ENCODE peak calls at places on chromosome 21, in five cellular contexts. L is AG04449; X is AG04450; K is BJ; M is CD8-positive, alpha-beta memory T cell. Y is an unnamed sample.

GRCh38 chr21:18663663-18664062 is 260.1 kb upstream of the TMPRSS15 start:
- DNase-seq in L (no peak), X (no peak), K (no peak), M (no peak), Y (no peak)

GRCh38 chr21:33762798-33763572 is 120.7 kb downstream of the ITSN1 start:
- DNase-seq in L (no peak), X (no peak), K (peak; percentile 28), M (no peak), Y (no peak)

GRCh38 chr21:16708431-16708830 is 804.4 kb upstream of the CXADR start:
- DNase-seq in L (no peak), X (no peak), K (peak; percentile 12), M (no peak), Y (peak; percentile 18)

GRCh38 chr21:27393726-27394125 is 426.8 kb upstream of the ADAMTS5 start:
- DNase-seq in L (no peak), X (no peak), K (no peak), M (no peak), Y (no peak)

GRCh38 chr21:26572026-26572425 is 1.1 kb downstream of the CYYR1 start:
- DNase-seq in L (no peak), X (no peak), K (no peak), M (no peak), Y (no peak)

GRCh38 chr21:32712043-32712442 is 15.8 kb downstream of the SYNJ1 start:
- DNase-seq in L (no peak), X (no peak), K (no peak), M (no peak), Y (no peak)

GRCh38 chr21:32562426-32562825 is 22.9 kb downstream of the TCP10L start:
- DNase-seq in L (peak; percentile 50), X (no peak), K (peak; percentile 57), M (peak; percentile 21), Y (peak; percentile 31)

GRCh38 chr21:33662046-33662445 is 19.7 kb downstream of the ITSN1 start:
- DNase-seq in L (no peak), X (no peak), K (no peak), M (no peak), Y (no peak)

GRCh38 chr21:35231115-35231514 is 182.0 kb upstream of the RUNX1 start:
- DNase-seq in L (no peak), X (no peak), K (no peak), M (no peak), Y (no peak)

GRCh38 chr21:35818597-35818996 is 241.7 kb downstream of the SETD4 start:
- DNase-seq in L (no peak), X (no peak), K (no peak), M (no peak), Y (no peak)

GRCh38 chr21:28538987-28539622 is 453.6 kb downstream of the LTN1 start:
- DNase-seq in L (peak; percentile 79), X (peak; percentile 68), K (peak; percentile 70), M (no peak), Y (peak; percentile 86)

GRCh38 chr21:43718872-43719747 is at the start of gene PDXK:
- DNase-seq in L (no peak), X (no peak), K (no peak), M (peak; percentile 82), Y (no peak)

GRCh38 chr21:34592120-34592561 is 22.8 kb downstream of the RCAN1 start:
- DNase-seq in L (no peak), X (no peak), K (no peak), M (no peak), Y (no peak)

GRCh38 chr21:29175408-29176147 is 45.1 kb downstream of the MAP3K7CL start:
- DNase-seq in L (no peak), X (no peak), K (no peak), M (no peak), Y (no peak)

GRCh38 chr21:21807598-21807903 is 809.3 kb downstream of the NCAM2 start:
- DNase-seq in L (no peak), X (no peak), K (no peak), M (no peak), Y (peak; percentile 14)

GRCh38 chr21:39525601-39526000 is 73.8 kb downstream of the SH3BGR start:
- DNase-seq in L (no peak), X (no peak), K (no peak), M (no peak), Y (no peak)

GRCh38 chr21:39525129-39525528 is 73.4 kb downstream of the SH3BGR start:
- DNase-seq in L (no peak), X (no peak), K (no peak), M (no peak), Y (no peak)

GRCh38 chr21:39529026-39529425 is 77.3 kb downstream of the SH3BGR start:
- DNase-seq in L (no peak), X (no peak), K (no peak), M (no peak), Y (no peak)

GRCh38 chr21:39527067-39527595 is 75.4 kb downstream of the SH3BGR start:
- DNase-seq in L (no peak), X (no peak), K (no peak), M (no peak), Y (no peak)

DNA sequence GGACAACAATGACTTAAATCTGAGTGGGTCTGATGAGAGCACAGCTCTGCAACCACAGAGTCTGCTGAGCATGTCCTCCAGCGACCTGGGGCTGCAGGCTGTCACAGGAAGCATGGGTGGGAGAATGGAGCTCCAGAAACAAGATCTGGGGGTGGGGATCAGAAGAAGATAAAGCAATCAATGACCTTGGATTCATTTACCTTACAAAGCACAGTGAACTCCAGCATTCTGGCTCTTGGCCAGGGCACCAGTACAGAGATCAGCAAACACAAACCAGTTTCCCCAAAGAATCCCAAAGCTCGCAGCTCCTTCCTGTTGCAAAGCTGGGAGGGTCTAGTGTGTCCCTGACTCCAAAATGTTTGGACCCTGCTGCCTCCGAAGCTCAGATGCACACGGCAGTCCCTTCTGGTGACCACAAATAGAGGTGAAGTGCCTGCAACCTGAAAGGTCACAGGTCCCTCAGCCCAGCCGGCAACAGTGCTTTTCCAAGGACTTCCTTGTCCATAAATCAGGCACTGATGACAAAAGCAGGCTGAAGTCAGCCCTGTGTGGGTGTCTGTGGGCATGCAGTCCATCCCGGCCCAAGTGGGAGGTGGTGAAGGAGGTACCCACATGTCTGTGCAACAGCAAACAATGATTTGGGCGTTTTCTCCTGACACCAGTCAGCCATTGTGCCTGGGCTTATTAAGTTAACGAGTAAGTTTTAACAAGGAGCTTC is 76.1 kb downstream of the SH3BGR start:
- DNase-seq in L (no peak), X (no peak), K (no peak), M (no peak), Y (no peak)
- H3K4me3 ChIP-seq in L (no peak overlapping the region), X (no peak overlapping the region), K (no peak overlapping the region), M (no peak overlapping the region), Y (no peak overlapping the region)

GRCh38 chr21:7933923-7934322 is 2587.5 kb upstream of the TPTE start:
- DNase-seq in L (no peak), X (no peak), K (no peak), M (no peak), Y (no peak)
- H3K4me3 ChIP-seq in L (no peak overlapping the region), X (no peak overlapping the region), K (no peak overlapping the region), M (no peak overlapping the region), Y (no peak overlapping the region)

GRCh38 chr21:38256599-38257302 is at the start of gene KCNJ15:
- DNase-seq in L (no peak), X (no peak), K (no peak), M (no peak), Y (no peak)
- H3K4me3 ChIP-seq in L (no peak within 1 kb of the TSS), X (no peak within 1 kb of the TSS), K (no peak within 1 kb of the TSS), M (no peak within 1 kb of the TSS), Y (peak within 1 kb of the TSS; percentile 10)

GRCh38 chr21:15521644-15522001 is 208.2 kb upstream of the USP25 start:
- DNase-seq in L (no peak), X (no peak), K (no peak), M (no peak), Y (no peak)
- H3K4me3 ChIP-seq in L (no peak overlapping the region), X (no peak overlapping the region), K (no peak overlapping the region), M (no peak overlapping the region), Y (no peak overlapping the region)

GRCh38 chr21:39319814-39320332 is 6.4 kb upstream of the BRWD1 start:
- DNase-seq in L (no peak), X (no peak), K (no peak), M (no peak), Y (no peak)
- H3K4me3 ChIP-seq in L (no peak overlapping the region), X (no peak overlapping the region), K (no peak overlapping the region), M (no peak overlapping the region), Y (no peak overlapping the region)

GRCh38 chr21:41881051-41881450 is 1.9 kb upstream of the PRDM15 start:
- DNase-seq in L (no peak), X (no peak), K (no peak), M (no peak), Y (no peak)

GRCh38 chr21:41879190-41879998 is at the start of gene PRDM15:
- DNase-seq in L (peak; percentile 44), X (peak; percentile 43), K (no peak), M (peak; percentile 80), Y (peak; percentile 68)

GRCh38 chr21:41878831-41879189 is 334 bp downstream of the PRDM15 start:
- DNase-seq in L (peak; percentile 44), X (peak; percentile 58), K (no peak), M (peak; percentile 76), Y (peak; percentile 65)

GRCh38 chr21:41877901-41878830 is 978 bp downstream of the PRDM15 start:
- DNase-seq in L (no peak), X (no peak), K (no peak), M (peak; percentile 51), Y (no peak)

DNA sequence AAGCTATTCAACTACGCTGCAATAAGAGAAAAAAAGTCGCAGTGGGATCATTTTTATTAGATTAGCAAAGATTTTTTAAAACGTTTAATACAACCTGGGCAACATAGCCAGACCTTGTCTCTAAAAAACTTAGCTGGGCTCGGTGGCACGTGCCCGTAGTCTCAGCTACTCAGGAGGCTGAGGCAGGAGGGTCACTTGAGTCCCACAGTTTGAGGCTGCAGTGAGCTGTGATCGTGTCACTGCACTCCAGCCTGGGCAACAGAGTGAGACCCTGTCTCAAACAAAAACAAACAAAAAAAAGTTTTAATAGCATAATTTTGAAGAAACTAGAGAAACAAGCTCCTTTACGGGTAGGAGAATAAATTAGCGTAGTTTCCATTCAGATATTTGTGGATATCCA is 1.0 kb upstream of the PRDM15 start:
- DNase-seq in L (no peak), X (no peak), K (no peak), M (no peak), Y (no peak)
- H3K4me3 ChIP-seq in L (no peak overlapping the region), X (peak overlapping the region; percentile 65), K (no peak overlapping the region), M (no peak overlapping the region), Y (no peak overlapping the region)

DNA sequence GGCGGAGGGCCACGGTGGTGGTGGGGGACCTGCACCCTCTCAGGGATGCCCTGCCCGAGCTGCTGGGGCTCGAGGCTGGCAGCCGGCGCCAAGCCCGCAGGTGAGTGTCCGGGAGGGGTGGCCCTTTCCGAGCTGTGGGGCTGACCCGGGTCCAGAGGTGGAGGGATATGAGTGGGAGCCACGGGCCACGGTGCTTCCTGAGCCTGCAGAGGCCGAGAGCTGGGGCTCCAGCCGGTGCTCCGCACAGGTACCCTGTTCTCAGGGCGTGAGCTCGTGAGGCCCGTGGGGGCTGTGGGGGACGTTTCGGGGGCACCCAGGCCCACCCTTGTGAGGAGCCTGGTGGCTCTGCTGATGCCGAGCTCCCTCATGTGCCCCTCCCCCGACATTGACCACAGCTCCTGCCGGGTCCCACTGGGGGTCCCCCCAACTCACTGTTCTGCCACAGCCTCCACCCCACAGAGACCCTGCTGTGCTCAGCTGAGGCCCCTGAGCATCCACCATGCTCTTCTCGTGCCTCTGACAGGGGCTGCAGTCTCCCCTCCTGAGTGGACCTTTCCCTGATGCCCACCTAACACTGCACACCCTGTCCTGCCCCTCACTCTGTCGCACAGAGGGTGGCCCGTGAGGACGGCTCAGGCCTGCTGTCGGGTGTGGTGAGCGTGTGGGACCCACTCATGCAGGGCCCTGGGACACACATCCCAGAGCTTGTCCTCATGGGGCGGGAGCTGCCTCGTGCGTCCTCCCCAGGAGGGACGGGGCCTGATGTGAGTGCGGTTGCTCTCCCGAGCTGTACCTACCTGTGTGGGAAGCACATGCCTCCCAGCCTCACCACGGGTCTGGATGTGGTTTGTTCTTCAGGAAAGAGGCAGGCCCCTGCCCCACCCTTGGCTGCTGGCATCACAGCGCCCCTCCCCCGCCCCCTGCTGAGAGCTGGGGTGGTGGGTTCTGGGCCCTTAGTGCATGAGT is 27.5 kb downstream of the SLX9 start:
- DNase-seq in L (no peak), X (no peak), K (no peak), M (no peak), Y (no peak)
- H3K4me3 ChIP-seq in L (no peak overlapping the region), X (no peak overlapping the region), K (no peak overlapping the region), M (no peak overlapping the region), Y (no peak overlapping the region)